ENCODE peak calls at places on chromosomes 1 and 21, in eight cellular contexts. One of them, this sample, is unnamed.

GRCh38 chr1:37513795-37514349 is 694 bp downstream of the MEAF6 start:
- DNase-seq in breast epithelium: peak; percentile 22
- DNase-seq in GM03348: peak; percentile 40
- DNase-seq in HTR-8/SVneo: peak; percentile 9
- DNase-seq in PC-3: peak; percentile 32
- DNase-seq in foreskin fibroblast: peak; percentile 38
- DNase-seq in A172: no peak
- DNase-seq in activated CD4-positive, CD25-positive, alpha-beta regulatory T cell treated with anti-CD3 and anti-CD28 coated beads, Interleukin-2, amount 50 U/mL, for 72 hours: peak; percentile 61
- DNase-seq in this sample: peak; percentile 23

GRCh38 chr1:205172729-205173366 is 38.7 kb downstream of the DSTYK start:
- DNase-seq in A172: peak; percentile 95
- DNase-seq in PC-3: peak; percentile 98
- DNase-seq in HTR-8/SVneo: peak; percentile 83
- DNase-seq in breast epithelium: no peak
- DNase-seq in GM03348: peak; percentile 88
- DNase-seq in foreskin fibroblast: peak; percentile 94
- DNase-seq in activated CD4-positive, CD25-positive, alpha-beta regulatory T cell treated with anti-CD3 and anti-CD28 coated beads, Interleukin-2, amount 50 U/mL, for 72 hours: no peak
- DNase-seq in this sample: peak; percentile 93

GRCh38 chr1:155197901-155198546 is 9.7 kb downstream of the THBS3 start:
- DNase-seq in breast epithelium: no peak
- DNase-seq in A172: no peak
- DNase-seq in foreskin fibroblast: no peak
- DNase-seq in GM03348: no peak
- DNase-seq in PC-3: no peak
- DNase-seq in activated CD4-positive, CD25-positive, alpha-beta regulatory T cell treated with anti-CD3 and anti-CD28 coated beads, Interleukin-2, amount 50 U/mL, for 72 hours: no peak
- DNase-seq in HTR-8/SVneo: no peak
- DNase-seq in this sample: no peak

GRCh38 chr1:197763769-197764168 is 11.5 kb downstream of the DENND1B start:
- DNase-seq in GM03348: no peak
- DNase-seq in A172: no peak
- DNase-seq in PC-3: no peak
- DNase-seq in foreskin fibroblast: no peak
- DNase-seq in HTR-8/SVneo: no peak
- DNase-seq in activated CD4-positive, CD25-positive, alpha-beta regulatory T cell treated with anti-CD3 and anti-CD28 coated beads, Interleukin-2, amount 50 U/mL, for 72 hours: no peak
- DNase-seq in breast epithelium: no peak
- DNase-seq in this sample: no peak

GRCh38 chr1:77953907-77954306 is 25.0 kb downstream of the FUBP1 start:
- DNase-seq in PC-3: no peak
- DNase-seq in breast epithelium: no peak
- DNase-seq in HTR-8/SVneo: no peak
- DNase-seq in GM03348: no peak
- DNase-seq in A172: no peak
- DNase-seq in foreskin fibroblast: no peak
- DNase-seq in activated CD4-positive, CD25-positive, alpha-beta regulatory T cell treated with anti-CD3 and anti-CD28 coated beads, Interleukin-2, amount 50 U/mL, for 72 hours: no peak
- DNase-seq in this sample: no peak

GRCh38 chr21:15552914-15553491 is 176.8 kb upstream of the USP25 start:
- DNase-seq in HTR-8/SVneo: peak; percentile 3
- DNase-seq in activated CD4-positive, CD25-positive, alpha-beta regulatory T cell treated with anti-CD3 and anti-CD28 coated beads, Interleukin-2, amount 50 U/mL, for 72 hours: no peak
- DNase-seq in foreskin fibroblast: peak; percentile 6
- DNase-seq in GM03348: peak; percentile 40
- DNase-seq in PC-3: peak; percentile 61
- DNase-seq in A172: no peak
- DNase-seq in breast epithelium: no peak
- DNase-seq in this sample: peak; percentile 41

GRCh38 chr1:202159534-202160371 is 649 bp downstream of the PTPN7 start:
- DNase-seq in PC-3: no peak
- DNase-seq in breast epithelium: no peak
- DNase-seq in HTR-8/SVneo: no peak
- DNase-seq in activated CD4-positive, CD25-positive, alpha-beta regulatory T cell treated with anti-CD3 and anti-CD28 coated beads, Interleukin-2, amount 50 U/mL, for 72 hours: peak; percentile 66
- DNase-seq in A172: no peak
- DNase-seq in GM03348: no peak
- DNase-seq in foreskin fibroblast: no peak
- DNase-seq in this sample: no peak

GRCh38 chr21:42316891-42317290 is 1.7 kb upstream of the TFF3 start:
- DNase-seq in PC-3: no peak
- DNase-seq in activated CD4-positive, CD25-positive, alpha-beta regulatory T cell treated with anti-CD3 and anti-CD28 coated beads, Interleukin-2, amount 50 U/mL, for 72 hours: peak; percentile 17
- DNase-seq in breast epithelium: no peak
- DNase-seq in GM03348: no peak
- DNase-seq in HTR-8/SVneo: no peak
- DNase-seq in foreskin fibroblast: no peak
- DNase-seq in A172: no peak
- DNase-seq in this sample: no peak

GRCh38 chr1:80629304-80629837 is 1171.4 kb upstream of the ADGRL2 start:
- DNase-seq in breast epithelium: no peak
- DNase-seq in GM03348: no peak
- DNase-seq in activated CD4-positive, CD25-positive, alpha-beta regulatory T cell treated with anti-CD3 and anti-CD28 coated beads, Interleukin-2, amount 50 U/mL, for 72 hours: no peak
- DNase-seq in A172: no peak
- DNase-seq in HTR-8/SVneo: no peak
- DNase-seq in foreskin fibroblast: no peak
- DNase-seq in PC-3: no peak
- DNase-seq in this sample: no peak

GRCh38 chr1:27513958-27514357 is 24.0 kb upstream of the WASF2 start:
- DNase-seq in breast epithelium: no peak
- DNase-seq in HTR-8/SVneo: no peak
- DNase-seq in A172: no peak
- DNase-seq in foreskin fibroblast: no peak
- DNase-seq in GM03348: no peak
- DNase-seq in activated CD4-positive, CD25-positive, alpha-beta regulatory T cell treated with anti-CD3 and anti-CD28 coated beads, Interleukin-2, amount 50 U/mL, for 72 hours: no peak
- DNase-seq in PC-3: no peak
- DNase-seq in this sample: no peak

GRCh38 chr1:97832490-97832889 is 88.3 kb downstream of the DPYD start:
- DNase-seq in activated CD4-positive, CD25-positive, alpha-beta regulatory T cell treated with anti-CD3 and anti-CD28 coated beads, Interleukin-2, amount 50 U/mL, for 72 hours: no peak
- DNase-seq in foreskin fibroblast: no peak
- DNase-seq in A172: no peak
- DNase-seq in PC-3: no peak
- DNase-seq in HTR-8/SVneo: no peak
- DNase-seq in breast epithelium: no peak
- DNase-seq in GM03348: no peak
- DNase-seq in this sample: peak; percentile 27

GRCh38 chr1:156430305-156430704 is 61.3 kb downstream of the RHBG start:
- DNase-seq in activated CD4-positive, CD25-positive, alpha-beta regulatory T cell treated with anti-CD3 and anti-CD28 coated beads, Interleukin-2, amount 50 U/mL, for 72 hours: no peak
- DNase-seq in breast epithelium: no peak
- DNase-seq in HTR-8/SVneo: no peak
- DNase-seq in PC-3: no peak
- DNase-seq in foreskin fibroblast: no peak
- DNase-seq in GM03348: no peak
- DNase-seq in A172: no peak
- DNase-seq in this sample: no peak

GRCh38 chr1:242784807-242785206 is 260.3 kb upstream of the PLD5 start:
- DNase-seq in PC-3: no peak
- DNase-seq in foreskin fibroblast: no peak
- DNase-seq in GM03348: peak; percentile 12
- DNase-seq in HTR-8/SVneo: no peak
- DNase-seq in A172: no peak
- DNase-seq in breast epithelium: peak; percentile 32
- DNase-seq in activated CD4-positive, CD25-positive, alpha-beta regulatory T cell treated with anti-CD3 and anti-CD28 coated beads, Interleukin-2, amount 50 U/mL, for 72 hours: no peak
- DNase-seq in this sample: peak; percentile 40

GRCh38 chr1:222880586-222880985 is 65.7 kb downstream of the DISP1 start:
- DNase-seq in foreskin fibroblast: peak; percentile 56
- DNase-seq in A172: peak; percentile 90
- DNase-seq in PC-3: peak; percentile 84
- DNase-seq in activated CD4-positive, CD25-positive, alpha-beta regulatory T cell treated with anti-CD3 and anti-CD28 coated beads, Interleukin-2, amount 50 U/mL, for 72 hours: no peak
- DNase-seq in GM03348: no peak
- DNase-seq in HTR-8/SVneo: peak; percentile 29
- DNase-seq in breast epithelium: no peak
- DNase-seq in this sample: peak; percentile 71

GRCh38 chr1:169890761-169891538 is 2.7 kb downstream of the SCYL3 start:
- DNase-seq in GM03348: no peak
- DNase-seq in foreskin fibroblast: no peak
- DNase-seq in A172: peak; percentile 48
- DNase-seq in activated CD4-positive, CD25-positive, alpha-beta regulatory T cell treated with anti-CD3 and anti-CD28 coated beads, Interleukin-2, amount 50 U/mL, for 72 hours: no peak
- DNase-seq in breast epithelium: peak; percentile 35
- DNase-seq in HTR-8/SVneo: no peak
- DNase-seq in PC-3: peak; percentile 75
- DNase-seq in this sample: no peak

GRCh38 chr1:27606708-27607238 is 2.8 kb upstream of the AHDC1 start:
- DNase-seq in activated CD4-positive, CD25-positive, alpha-beta regulatory T cell treated with anti-CD3 and anti-CD28 coated beads, Interleukin-2, amount 50 U/mL, for 72 hours: no peak
- DNase-seq in GM03348: no peak
- DNase-seq in HTR-8/SVneo: no peak
- DNase-seq in foreskin fibroblast: no peak
- DNase-seq in breast epithelium: no peak
- DNase-seq in A172: peak; percentile 52
- DNase-seq in PC-3: peak; percentile 52
- DNase-seq in this sample: peak; percentile 27

GRCh38 chr1:226736908-226737818 is 1.9 kb downstream of the ITPKB start:
- DNase-seq in GM03348: peak; percentile 73
- DNase-seq in HTR-8/SVneo: no peak
- DNase-seq in activated CD4-positive, CD25-positive, alpha-beta regulatory T cell treated with anti-CD3 and anti-CD28 coated beads, Interleukin-2, amount 50 U/mL, for 72 hours: peak; percentile 58
- DNase-seq in A172: no peak
- DNase-seq in PC-3: peak; percentile 53
- DNase-seq in breast epithelium: no peak
- DNase-seq in foreskin fibroblast: peak; percentile 69
- DNase-seq in this sample: no peak

GRCh38 chr1:69913967-69914366 is 291.4 kb downstream of the LRRC40 start:
- DNase-seq in activated CD4-positive, CD25-positive, alpha-beta regulatory T cell treated with anti-CD3 and anti-CD28 coated beads, Interleukin-2, amount 50 U/mL, for 72 hours: no peak
- DNase-seq in HTR-8/SVneo: peak; percentile 3
- DNase-seq in A172: peak; percentile 64
- DNase-seq in PC-3: no peak
- DNase-seq in breast epithelium: no peak
- DNase-seq in GM03348: peak; percentile 55
- DNase-seq in foreskin fibroblast: peak; percentile 66
- DNase-seq in this sample: no peak